ENCODE peak calls at places on chromosome 2, in four cellular contexts. E is naive thymus-derived CD8-positive, alpha-beta T cell; Q is activated naive CD8-positive, alpha-beta T cell treated with anti-CD3 and anti-CD28 coated beads, Interleukin-2, amount 50 U/mL, for 24 hours; P is caudate nucleus. F is an unnamed sample.

GRCh38 chr2:47559079-47559684 is 156.2 kb downstream of the MSH2 start:
- DNase-seq in E (no peak), Q (no peak), P (no peak), F (no peak)

GRCh38 chr2:230866704-230867561 is 2.2 kb downstream of the ITM2C start:
- DNase-seq in E (peak; percentile 85), Q (peak; percentile 77), P (no peak), F (peak; percentile 64)

GRCh38 chr2:63484481-63484880 is 103.8 kb downstream of the WDPCP start:
- DNase-seq in E (no peak), Q (no peak), P (no peak), F (no peak)

GRCh38 chr2:213227458-213227857 is 56.8 kb upstream of the SPAG16 start:
- DNase-seq in E (no peak), Q (no peak), P (no peak), F (no peak)

GRCh38 chr2:171564463-171564862 is 42.2 kb downstream of the CYBRD1 start:
- DNase-seq in E (no peak), Q (no peak), P (no peak), F (no peak)

GRCh38 chr2:235734168-235734567 is 240.3 kb downstream of the AGAP1 start:
- DNase-seq in E (no peak), Q (no peak), P (no peak), F (no peak)

GRCh38 chr2:23037596-23037995 is 347.4 kb upstream of the KLHL29 start:
- DNase-seq in E (no peak), Q (no peak), P (peak; percentile 37), F (peak; percentile 45)

GRCh38 chr2:64204716-64205115 is 60.5 kb upstream of the PELI1 start:
- DNase-seq in E (no peak), Q (no peak), P (no peak), F (no peak)

GRCh38 chr2:231711677-231712461 is 3.5 kb downstream of the PTMA start:
- DNase-seq in E (no peak), Q (peak; percentile 43), P (no peak), F (no peak)

GRCh38 chr2:60416221-60417008 is 137.0 kb downstream of the BCL11A start:
- DNase-seq in E (no peak), Q (no peak), P (no peak), F (no peak)

GRCh38 chr2:154484338-154485099 is 214.0 kb upstream of the KCNJ3 start:
- DNase-seq in E (no peak), Q (no peak), P (no peak), F (no peak)

GRCh38 chr2:139465789-139466188 is 685.6 kb upstream of the NXPH2 start:
- DNase-seq in E (no peak), Q (no peak), P (no peak), F (no peak)

GRCh38 chr2:141207042-141207398 is 923.8 kb downstream of the LRP1B start:
- DNase-seq in E (no peak), Q (no peak), P (no peak), F (no peak)

GRCh38 chr2:189527812-189528591 is 52.6 kb downstream of the SLC40A1 start:
- DNase-seq in E (no peak), Q (no peak), P (no peak), F (no peak)

GRCh38 chr2:24822049-24822706 is 29.0 kb downstream of the CENPO start:
- DNase-seq in E (no peak), Q (no peak), P (no peak), F (no peak)

GRCh38 chr2:66833036-66833435 is 398.1 kb downstream of the MEIS1 start:
- DNase-seq in E (no peak), Q (no peak), P (no peak), F (no peak)

GRCh38 chr2:219557320-219557719 is 13.5 kb downstream of the TMEM198 start:
- DNase-seq in E (no peak), Q (no peak), P (no peak), F (no peak)

GRCh38 chr2:60002158-60002867 is 551.1 kb downstream of the BCL11A start:
- DNase-seq in E (no peak), Q (no peak), P (no peak), F (no peak)

GRCh38 chr2:207996848-207997247 is 28.5 kb downstream of the PLEKHM3 start:
- DNase-seq in E (no peak), Q (no peak), P (no peak), F (no peak)

GRCh38 chr2:65198737-65199136 is 28.9 kb upstream of the ACTR2 start:
- DNase-seq in E (no peak), Q (no peak), P (peak; percentile 13), F (peak; percentile 17)

GRCh38 chr2:42923632-42924425 is 131.4 kb upstream of the HAAO start:
- DNase-seq in E (no peak), Q (no peak), P (no peak), F (no peak)

GRCh38 chr2:62042400-62042799 is 136.9 kb downstream of the COMMD1 start:
- DNase-seq in E (no peak), Q (no peak), P (no peak), F (no peak)

GRCh38 chr2:74119912-74120825 is 27.5 kb downstream of the BOLA3 start:
- DNase-seq in E (peak; percentile 81), Q (peak; percentile 91), P (peak; percentile 43), F (peak; percentile 71)

GRCh38 chr2:33441235-33441810 is 35.1 kb upstream of the RASGRP3 start:
- DNase-seq in E (peak; percentile 8), Q (no peak), P (peak; percentile 41), F (peak; percentile 62)

GRCh38 chr2:157735532-157735931 is 106.9 kb upstream of the ACVR1C start:
- DNase-seq in E (no peak), Q (no peak), P (no peak), F (no peak)

GRCh38 chr2:73993376-73993775 is 8.7 kb downstream of the TET3 start:
- DNase-seq in E (no peak), Q (no peak), P (no peak), F (no peak)

GRCh38 chr2:72759755-72760154 is 66.1 kb downstream of the EXOC6B start:
- DNase-seq in E (no peak), Q (no peak), P (no peak), F (no peak)

GRCh38 chr2:11596801-11597200 is 63.0 kb downstream of the GREB1 start:
- DNase-seq in E (no peak), Q (no peak), P (no peak), F (no peak)

GRCh38 chr2:11175293-11175795 is 20.1 kb downstream of the SLC66A3 start:
- DNase-seq in E (no peak), Q (no peak), P (no peak), F (no peak)

F was measured in substantia nigra.